ENCODE peak calls at places on chromosomes 4 and X, in seven cellular contexts. K, C, J, O, U, I and Q are unnamed samples.

GRCh38 chr4:93788712-93789111 is 39.8 kb upstream of the ATOH1 start:
- DNase-seq in J (peak), U (peak), K (no peak), I (no peak), C (no peak), O (no peak), Q (no peak)

GRCh38 chr4:26896636-26897035 is 36.0 kb downstream of the STIM2 start:
- DNase-seq in C (peak), J (no peak), O (no peak), U (no peak), I (no peak), K (no peak), Q (no peak)

GRCh38 chr4:113899260-113900177 is 79.9 kb downstream of the ARSJ start:
- DNase-seq in C (no peak), O (no peak), I (no peak), J (no peak), K (no peak), U (no peak), Q (no peak)

GRCh38 chrX:3548743-3549441 is 164.6 kb downstream of the PRKX start:
- DNase-seq in J (peak), K (no peak), O (no peak), I (no peak), C (peak), U (peak), Q (no peak)

GRCh38 chr4:128358231-128358902 is 70.8 kb upstream of the PGRMC2 start:
- DNase-seq in I (no peak), J (no peak), U (no peak), O (no peak), K (no peak), C (peak), Q (no peak)

GRCh38 chrX:39665830-39666518 is 431.8 kb downstream of the BCOR start:
- DNase-seq in K (no peak), J (no peak), I (no peak), U (no peak), C (peak), O (no peak), Q (no peak)

GRCh38 chrX:115289465-115289864 is at the start of gene LUZP4:
- DNase-seq in I (no peak), J (no peak), O (no peak), U (no peak), K (no peak), C (no peak), Q (no peak)

GRCh38 chr4:33063238-33063637 is 2343.1 kb downstream of the PCDH7 start:
- DNase-seq in K (no peak), U (no peak), O (no peak), J (no peak), C (peak), I (no peak), Q (no peak)

GRCh38 chrX:151000901-151001301 is 17.8 kb downstream of the HMGB3 start:
- DNase-seq in U (no peak), K (no peak), J (no peak), I (no peak), O (no peak), C (no peak), Q (no peak)

GRCh38 chr4:185479507-185479971 is 8.0 kb upstream of the CCDC110 start:
- DNase-seq in C (no peak), K (no peak), U (no peak), I (no peak), O (no peak), J (no peak), Q (no peak)

GRCh38 chr4:8126523-8126922 is 32.1 kb downstream of the ABLIM2 start:
- DNase-seq in C (no peak), K (peak), I (no peak), O (no peak), U (no peak), J (no peak), Q (no peak)

GRCh38 chr4:101835121-101835904 is 44.8 kb downstream of the BANK1 start:
- DNase-seq in I (no peak), C (peak), U (no peak), O (no peak), K (no peak), J (peak), Q (no peak)

GRCh38 chrX:38262715-38263620 is 42.3 kb upstream of the SRPX start:
- DNase-seq in U (no peak), J (no peak), O (no peak), K (no peak), I (no peak), C (peak), Q (no peak)

GRCh38 chrX:13599491-13599890 is 30.1 kb downstream of the EGFL6 start:
- DNase-seq in C (no peak), K (no peak), I (no peak), U (no peak), J (no peak), O (no peak), Q (no peak)

GRCh38 chrX:44904542-44905115 is 31.6 kb downstream of the KDM6A start:
- DNase-seq in I (no peak), U (peak), C (no peak), K (no peak), O (no peak), J (no peak), Q (no peak)

GRCh38 chr4:141045848-141046247 is 87.4 kb downstream of the RNF150 start:
- DNase-seq in K (no peak), C (no peak), U (no peak), I (no peak), O (no peak), J (no peak), Q (no peak)
- H3K27ac ChIP-seq in K (no peak), C (peak), U (no peak), I (no peak), O (no peak), J (no peak), Q (no peak)

GRCh38 chr4:141254326-141254725 is 33.6 kb downstream of the ZNF330 start:
- DNase-seq in J (no peak), I (no peak), U (peak), C (no peak), O (no peak), K (no peak), Q (no peak)
- TF ChIP-seq CTCF in J (no peak), I (no peak), U (peak), C (no peak), O (no peak), K (no peak), Q (no peak)

GRCh38 chrX:71107245-71107644 is 705 bp upstream of the CXorf65 start:
- DNase-seq in K (no peak), J (no peak), O (no peak), I (no peak), C (no peak), U (no peak), Q (no peak)

GRCh38 chrX:71111851-71112468 is 583 bp upstream of the IL2RG start:
- DNase-seq in I (no peak), C (no peak), U (no peak), J (no peak), O (no peak), K (no peak), Q (no peak)

GRCh38 chrX:71107762-71108360 is 1.3 kb upstream of the CXorf65 start:
- DNase-seq in O (no peak), U (no peak), K (no peak), J (no peak), I (no peak), C (no peak), Q (no peak)

GRCh38 chrX:71106427-71106826 is at the start of gene CXorf65:
- DNase-seq in O (no peak), I (no peak), J (no peak), U (no peak), C (no peak), K (no peak), Q (no peak)

GRCh38 chrX:71111141-71111843 is at the start of gene IL2RG:
- DNase-seq in I (no peak), C (no peak), K (no peak), O (no peak), U (no peak), J (no peak), Q (peak)
- H3K27ac ChIP-seq in I (no peak), C (no peak), K (no peak), O (no peak), U (no peak), J (no peak), Q (peak)

DNA sequence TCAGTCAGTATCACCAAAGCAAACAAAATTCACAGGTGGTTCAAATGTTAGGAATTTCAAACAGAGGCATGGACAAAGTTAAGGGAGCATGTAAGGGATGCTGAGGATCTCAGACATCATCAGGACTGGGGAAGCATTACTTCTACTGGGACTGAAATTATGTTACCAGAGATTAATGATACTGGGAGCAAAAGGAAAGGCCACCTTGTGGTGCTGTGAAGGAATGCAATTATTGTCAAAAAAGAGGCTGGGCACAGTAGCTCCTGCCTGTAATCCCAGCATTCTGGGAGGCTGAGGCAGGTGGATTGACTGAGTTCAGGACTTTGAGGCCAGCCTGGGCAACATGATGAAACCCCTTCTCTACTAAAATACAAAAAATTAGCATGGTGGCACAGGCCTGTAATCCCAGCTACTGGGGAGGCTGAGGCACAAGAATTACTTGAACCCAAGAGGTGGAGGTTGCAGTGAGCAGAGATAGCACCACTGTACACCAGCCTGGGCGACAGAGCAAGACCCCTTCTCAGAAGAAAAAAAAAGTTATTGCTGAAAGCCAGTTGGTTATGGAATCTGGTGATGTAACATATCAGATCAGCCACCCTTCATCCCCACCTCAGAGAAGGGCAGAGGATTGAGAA is 954.3 kb downstream of the PCDH7 start:
- DNase-seq in C (no peak), J (no peak), O (no peak), K (no peak), I (no peak), U (peak), Q (no peak)
- TF ChIP-seq CTCF in C (peak), J (no peak), O (no peak), K (peak), I (no peak), U (peak), Q (no peak)

DNA sequence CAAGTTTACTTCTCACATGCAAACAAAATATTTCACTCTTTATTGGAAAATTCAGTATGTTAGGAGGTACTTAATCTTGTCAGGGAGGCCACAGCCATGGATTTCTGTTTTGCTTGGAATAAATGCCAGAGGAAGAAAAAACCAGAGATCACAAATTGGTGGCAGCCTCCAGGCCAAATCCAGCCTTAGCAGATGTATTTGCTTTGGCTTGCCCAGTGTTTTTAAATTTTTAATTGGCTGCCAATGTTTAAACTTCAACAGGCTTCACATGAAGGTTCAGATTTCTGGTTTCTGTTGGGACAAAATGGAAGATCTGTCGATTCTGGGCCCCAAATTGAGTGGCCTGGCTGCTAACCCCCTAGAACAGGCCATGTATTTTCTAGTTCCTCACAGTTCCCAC is 19.2 kb downstream of the YY2 start:
- DNase-seq in U (no peak), C (no peak), I (no peak), O (no peak), J (no peak), K (no peak), Q (no peak)
- H3K27ac ChIP-seq in U (no peak), C (no peak), I (no peak), O (no peak), J (no peak), K (no peak), Q (no peak)

GRCh38 chrX:142616636-142617035 is 409.1 kb upstream of the SPANXN4 start:
- DNase-seq in C (no peak), I (no peak), K (no peak), J (no peak), U (no peak), O (no peak), Q (no peak)

DNA sequence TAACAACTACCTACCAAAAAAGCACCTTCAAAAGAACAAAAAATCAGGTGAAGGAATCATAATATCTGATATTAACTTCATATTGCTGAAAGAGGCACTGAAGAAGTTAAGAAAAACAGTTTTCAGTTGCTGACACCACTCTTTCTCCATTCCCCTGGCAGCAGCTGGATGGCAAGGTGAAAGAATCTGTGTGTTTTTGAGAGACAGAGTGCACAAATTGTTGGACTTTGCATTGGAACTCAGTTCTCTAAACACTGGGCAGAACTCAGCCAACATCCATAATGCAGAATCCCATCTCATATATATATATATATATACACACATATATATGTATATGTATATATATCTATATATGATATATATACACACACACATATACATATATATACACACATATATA is 408.3 kb upstream of the MAGEC2 start:
- DNase-seq in J (no peak), I (no peak), C (no peak), O (no peak), K (no peak), U (no peak), Q (no peak)
- TF ChIP-seq CTCF in J (no peak), I (no peak), C (no peak), O (no peak), K (no peak), U (no peak), Q (no peak)

GRCh38 chr4:108607426-108607825 is 12.9 kb upstream of the RPL34 start:
- DNase-seq in I (no peak), J (no peak), O (no peak), C (no peak), U (no peak), K (no peak), Q (no peak)
- H3K27ac ChIP-seq in I (no peak), J (no peak), O (no peak), C (no peak), U (no peak), K (no peak), Q (no peak)

DNA sequence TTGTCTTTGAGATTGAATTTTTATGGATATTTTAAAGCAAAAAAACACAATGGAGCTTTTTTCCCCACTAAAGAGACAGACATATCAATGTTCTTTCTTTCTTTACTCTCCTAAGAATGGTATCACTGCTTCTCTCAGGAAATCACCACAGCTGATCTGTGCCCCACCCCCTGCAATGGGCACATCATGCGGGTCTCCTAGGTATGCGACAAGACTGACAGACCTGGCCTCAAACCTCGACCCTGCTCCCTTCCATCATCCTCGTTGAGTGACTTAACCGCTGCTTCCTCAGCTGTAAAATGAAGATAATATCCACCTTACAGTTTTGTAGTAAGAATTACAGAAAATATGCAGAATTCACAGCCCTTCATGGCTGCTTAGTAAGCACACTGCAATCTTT is 58.3 kb downstream of the LEF1 start:
- DNase-seq in I (no peak), C (no peak), O (no peak), U (no peak), K (no peak), J (no peak), Q (no peak)
- TF ChIP-seq CTCF in I (no peak), C (no peak), O (no peak), U (no peak), K (no peak), J (no peak), Q (no peak)